ENCODE peak calls at places on chromosomes 16 and 17, in six cellular contexts. C is GM12878, G is SK-N-SH, W is K562, L is HepG2, I is H1. P is an unnamed sample.

GRCh38 chr17:15258113-15258512 is 7.0 kb downstream of the PMP22 start:
- DNase-seq in C (no peak), W (no peak), I (no peak), L (no peak), G (no peak), P (no peak)

GRCh38 chr16:70694517-70695218 is 8.8 kb upstream of the MTSS2 start:
- DNase-seq in I (no peak), W (no peak), G (peak), C (no peak), L (no peak), P (no peak)

GRCh38 chr17:50956750-50957523 is 90.8 kb upstream of the TOB1 start:
- DNase-seq in G (peak), I (peak), L (peak), C (no peak), W (peak), P (peak)

GRCh38 chr16:75250089-75250808 is 1.2 kb downstream of the BCAR1 start:
- DNase-seq in C (no peak), W (no peak), I (no peak), L (no peak), G (no peak), P (peak)

GRCh38 chr17:73929860-73930430 is 273.5 kb upstream of the RPL38 start:
- DNase-seq in I (no peak), G (no peak), L (no peak), C (no peak), W (no peak), P (no peak)

GRCh38 chr16:14667347-14668266 is 26.5 kb downstream of the PLA2G10 start:
- DNase-seq in G (no peak), L (no peak), W (no peak), I (no peak), C (no peak), P (no peak)

GRCh38 chr17:67434061-67434525 is 57.0 kb downstream of the PITPNC1 start:
- DNase-seq in I (no peak), C (no peak), W (no peak), L (no peak), G (no peak), P (no peak)

GRCh38 chr17:55774834-55775233 is 24.0 kb downstream of the PCTP start:
- DNase-seq in W (no peak), C (no peak), I (no peak), G (no peak), L (peak), P (no peak)

GRCh38 chr16:67280090-67281015 is 1.0 kb downstream of the PLEKHG4 start:
- DNase-seq in C (no peak), L (no peak), W (no peak), G (no peak), I (no peak), P (no peak)

GRCh38 chr16:75109732-75110243 is 6.8 kb downstream of the LDHD start:
- DNase-seq in L (no peak), W (no peak), G (no peak), C (no peak), I (no peak), P (no peak)

GRCh38 chr16:85104821-85105391 is 7.4 kb downstream of the CIBAR2 start:
- DNase-seq in L (no peak), I (no peak), G (no peak), W (no peak), C (peak), P (no peak)
- TF ChIP-seq RFX5 in L (no peak), I (no peak), G (no peak), W (no peak), C (no peak), P (no peak)

GRCh38 chr17:79027274-79027924 is 3.4 kb downstream of the C1QTNF1 start:
- DNase-seq in L (peak), I (no peak), W (peak), G (peak), C (no peak), P (no peak)

GRCh38 chr17:79024901-79025737 is 1.1 kb downstream of the C1QTNF1 start:
- DNase-seq in W (no peak), L (no peak), I (no peak), G (peak), C (no peak), P (no peak)

GRCh38 chr17:79028496-79029326 is 4.7 kb downstream of the C1QTNF1 start:
- DNase-seq in W (no peak), C (no peak), I (no peak), L (peak), G (peak), P (no peak)

GRCh38 chr17:79027925-79028491 is 4.0 kb downstream of the C1QTNF1 start:
- DNase-seq in G (peak), I (no peak), W (no peak), C (no peak), L (no peak), P (no peak)

DNA sequence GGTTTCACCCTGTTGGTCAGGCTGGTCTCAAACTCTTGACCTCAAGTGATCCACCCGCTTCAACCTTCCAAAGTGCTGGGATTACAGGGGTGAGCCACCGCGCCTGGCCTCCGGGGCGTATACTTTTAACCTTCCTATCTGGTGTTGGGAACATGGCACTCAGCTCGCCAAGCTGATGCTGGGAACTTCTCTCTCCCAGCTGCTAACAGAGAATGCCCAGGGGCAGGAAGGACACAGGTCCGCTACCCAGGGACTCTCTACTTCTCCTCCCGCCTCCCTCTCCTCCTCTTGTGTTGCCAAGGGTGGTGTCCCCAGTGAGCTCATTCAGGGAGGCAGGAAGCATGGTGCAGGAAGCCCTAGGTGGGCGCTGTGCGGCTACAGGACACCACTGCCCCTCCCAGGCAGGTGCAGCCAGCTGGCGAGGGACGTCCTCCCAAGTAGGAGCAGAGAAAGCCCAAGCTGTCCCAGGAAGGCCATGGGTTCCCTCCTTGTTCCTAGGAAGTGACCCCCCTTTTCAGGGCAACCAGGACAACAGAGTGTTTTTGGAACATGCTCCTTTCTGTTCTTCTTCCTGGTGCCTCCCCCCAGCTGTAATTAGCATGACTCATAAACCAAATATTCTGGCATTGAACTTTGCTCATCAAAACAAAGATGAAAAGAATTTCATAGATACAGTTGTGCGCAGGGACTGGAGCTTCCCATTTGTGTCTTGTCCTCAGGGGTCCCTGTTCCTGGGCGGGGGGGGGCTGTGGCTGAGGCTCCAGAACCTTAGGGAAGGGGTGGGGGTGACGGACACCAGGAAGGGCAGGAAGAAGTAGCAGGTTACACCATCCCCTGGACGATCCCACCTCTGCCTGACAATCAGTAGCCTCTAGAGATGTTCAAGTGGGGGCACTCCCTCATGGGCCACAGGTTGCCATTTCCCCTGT is 2.6 kb downstream of the C1QTNF1 start:
- DNase-seq in I (no peak), L (peak), G (peak), W (no peak), C (no peak), P (peak)
- TF ChIP-seq EP300 in I (no peak), L (peak), G (no peak), W (no peak), C (no peak), P (no peak)

GRCh38 chr17:80265205-80266068 is 4.8 kb downstream of the RNF213 start:
- DNase-seq in C (peak), W (no peak), G (no peak), I (no peak), L (no peak), P (no peak)
- TF ChIP-seq RFX5 in C (peak), W (no peak), G (no peak), I (no peak), L (no peak), P (no peak)

DNA sequence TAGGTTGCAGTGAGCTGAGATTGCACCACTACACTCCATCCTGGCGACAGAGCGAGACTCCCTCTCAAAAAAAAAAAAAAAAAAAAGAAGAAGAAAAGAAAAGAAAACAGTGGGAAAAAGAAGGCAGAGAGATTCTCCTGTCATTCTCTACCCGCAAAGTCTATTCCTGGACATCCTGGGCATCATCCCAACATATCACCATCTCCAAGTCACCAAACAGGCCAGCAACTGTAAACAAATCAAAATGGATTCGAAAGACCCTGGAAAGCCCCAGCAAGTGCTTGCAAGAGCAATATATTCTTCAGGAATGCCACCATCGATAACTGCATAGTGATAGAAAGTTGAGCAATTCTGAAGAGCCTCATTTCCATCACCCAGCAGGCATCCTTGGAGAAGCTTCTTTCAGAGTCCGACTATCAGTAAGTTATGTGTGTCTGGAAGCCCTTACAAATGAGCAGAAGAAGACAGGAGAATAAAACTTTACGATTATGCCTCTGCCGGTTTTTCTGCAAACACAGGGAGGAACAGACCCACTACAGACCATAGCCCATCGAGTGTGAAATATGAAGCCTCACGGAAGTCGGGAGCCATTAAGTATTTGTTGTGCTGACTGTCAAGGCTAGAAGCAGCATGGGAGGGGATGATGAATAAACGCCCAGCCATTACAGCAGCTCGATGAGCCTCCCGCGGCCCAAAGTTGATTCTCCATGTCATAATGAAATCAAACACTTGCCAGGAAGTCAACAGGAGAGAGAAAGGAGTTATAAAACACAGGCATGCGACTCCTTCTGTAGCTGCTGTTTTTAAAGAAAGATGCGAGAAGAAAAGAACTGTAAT is 64.5 kb upstream of the SEC14L1 start:
- DNase-seq in L (no peak), G (no peak), C (no peak), I (no peak), W (no peak), P (no peak)
- TF ChIP-seq EP300 in L (no peak), G (no peak), C (no peak), I (no peak), W (no peak), P (no peak)

GRCh38 chr16:50881331-50881830 is 139.5 kb downstream of the CYLD start:
- DNase-seq in I (peak), W (no peak), G (no peak), L (no peak), C (no peak), P (no peak)
- TF ChIP-seq RFX5 in I (no peak), W (no peak), G (no peak), L (no peak), C (no peak), P (no peak)